ENCODE peak calls at places on chromosomes 16 and 17, in five cellular contexts. O is naive B cell, F is Kasumi-1, Z is body of pancreas, A is head of caudate nucleus. V is an unnamed sample.
A peak's percentile ranks its signal among the peaks of the same experiment; 100 is the strongest.

GRCh38 chr16:78069913-78070312 is 29.5 kb upstream of the WWOX start:
- DNase-seq in A (no peak), F (no peak), Z (no peak), O (no peak), V (no peak)

GRCh38 chr17:16474012-16474725 is 17.8 kb downstream of the LRRC75A start:
- DNase-seq in A (no peak), O (no peak), F (no peak), Z (no peak), V (no peak)

GRCh38 chr17:29621751-29622194 is 939 bp downstream of the CORO6 start:
- DNase-seq in O (no peak), Z (no peak), F (no peak), A (no peak), V (no peak)

GRCh38 chr17:27640790-27641189 is 9.8 kb downstream of the LGALS9 start:
- DNase-seq in F (no peak), O (no peak), A (no peak), Z (no peak), V (no peak)

GRCh38 chr16:81987121-81987520 is 24.1 kb downstream of the SDR42E1 start:
- DNase-seq in A (no peak), Z (no peak), F (no peak), O (no peak), V (no peak)

GRCh38 chr17:30952645-30953393 is 18.0 kb upstream of the RNF135 start:
- DNase-seq in A (no peak), Z (no peak), O (peak; percentile 42), F (peak; percentile 54), V (no peak)

GRCh38 chr16:48117217-48118105 is 38.3 kb downstream of the ABCC12 start:
- DNase-seq in A (peak; percentile 62), F (peak; percentile 60), O (peak; percentile 38), Z (peak; percentile 36), V (peak; percentile 93)

GRCh38 chr17:79651751-79652150 is 40.9 kb upstream of the RBFOX3 start:
- DNase-seq in A (no peak), Z (no peak), F (no peak), O (no peak), V (no peak)

GRCh38 chr17:81553018-81553615 is 964 bp upstream of the FAAP100 start:
- DNase-seq in O (peak; percentile 78), Z (peak; percentile 73), F (peak; percentile 93), A (peak; percentile 35), V (peak; percentile 76)

GRCh38 chr16:23979982-23980381 is 144.2 kb downstream of the PRKCB start:
- DNase-seq in O (no peak), F (no peak), Z (no peak), A (no peak), V (no peak)

GRCh38 chr17:77375917-77376651 is 235.3 kb downstream of the SEC14L1 start:
- DNase-seq in Z (peak; percentile 44), F (no peak), O (no peak), A (no peak), V (no peak)

V was measured in WTC11.